ENCODE peak calls at places on chromosomes 16 and 17, in four cellular contexts. One of them, this sample, is unnamed. For H3K27me3, the result is how much of the 10 kb centered on the place peaks cover.

GRCh38 chr17:28937044-28937729 is 14.1 kb downstream of the PHF12 start:
- DNase-seq in pancreas: no peak
- DNase-seq in colonic mucosa: peak
- DNase-seq in CD4-positive, alpha-beta memory T cell: no peak
- DNase-seq in this sample: no peak

GRCh38 chr16:17334096-17334495 is 136.7 kb downstream of the XYLT1 start:
- DNase-seq in pancreas: no peak
- DNase-seq in colonic mucosa: no peak
- DNase-seq in CD4-positive, alpha-beta memory T cell: no peak
- DNase-seq in this sample: peak

GRCh38 chr16:86068722-86069121 is 169.8 kb downstream of the IRF8 start:
- DNase-seq in pancreas: no peak
- DNase-seq in colonic mucosa: no peak
- DNase-seq in CD4-positive, alpha-beta memory T cell: no peak
- DNase-seq in this sample: no peak

GRCh38 chr17:2697611-2698162 is 13.9 kb downstream of the CLUH start:
- DNase-seq in pancreas: no peak
- DNase-seq in colonic mucosa: no peak
- DNase-seq in CD4-positive, alpha-beta memory T cell: no peak
- DNase-seq in this sample: peak

GRCh38 chr16:89484923-89485679 is 5.3 kb downstream of the ANKRD11 start:
- DNase-seq in pancreas: no peak
- DNase-seq in colonic mucosa: no peak
- DNase-seq in CD4-positive, alpha-beta memory T cell: no peak
- DNase-seq in this sample: no peak

GRCh38 chr16:22239131-22239805 is 33.2 kb downstream of the EEF2K start:
- DNase-seq in pancreas: no peak
- DNase-seq in colonic mucosa: no peak
- DNase-seq in CD4-positive, alpha-beta memory T cell: no peak
- DNase-seq in this sample: no peak

GRCh38 chr17:7403043-7403901 is 625 bp downstream of the TMEM256 start:
- DNase-seq in pancreas: peak
- DNase-seq in colonic mucosa: peak
- DNase-seq in CD4-positive, alpha-beta memory T cell: no peak
- DNase-seq in this sample: peak

GRCh38 chr16:73878616-73879015 is 418.0 kb upstream of the PSMD7 start:
- DNase-seq in pancreas: no peak
- DNase-seq in colonic mucosa: no peak
- DNase-seq in CD4-positive, alpha-beta memory T cell: no peak
- DNase-seq in this sample: no peak

GRCh38 chr17:69972251-69972650 is 102.8 kb upstream of the KCNJ16 start:
- DNase-seq in pancreas: no peak
- DNase-seq in colonic mucosa: no peak
- DNase-seq in CD4-positive, alpha-beta memory T cell: no peak
- DNase-seq in this sample: no peak

GRCh38 chr17:1095853-1096675 is 83.7 kb downstream of the ABR start:
- DNase-seq in pancreas: no peak
- DNase-seq in colonic mucosa: no peak
- DNase-seq in CD4-positive, alpha-beta memory T cell: no peak
- DNase-seq in this sample: no peak

GRCh38 chr17:37651846-37652245 is 8.6 kb upstream of the DDX52 start:
- DNase-seq in pancreas: no peak
- DNase-seq in colonic mucosa: no peak
- DNase-seq in CD4-positive, alpha-beta memory T cell: no peak
- DNase-seq in this sample: no peak

GRCh38 chr16:15650698-15651161 is 685 bp downstream of the NDE1 start:
- DNase-seq in pancreas: no peak
- DNase-seq in colonic mucosa: peak
- DNase-seq in CD4-positive, alpha-beta memory T cell: peak
- DNase-seq in this sample: peak

GRCh38 chr17:29712677-29713076 is 90.0 kb upstream of the CORO6 start:
- DNase-seq in pancreas: no peak
- DNase-seq in colonic mucosa: no peak
- DNase-seq in CD4-positive, alpha-beta memory T cell: no peak
- DNase-seq in this sample: no peak

GRCh38 chr16:19127674-19128131 is 13.9 kb downstream of the ITPRIPL2 start:
- DNase-seq in pancreas: no peak
- DNase-seq in colonic mucosa: no peak
- DNase-seq in CD4-positive, alpha-beta memory T cell: no peak
- DNase-seq in this sample: no peak

GRCh38 chr17:40551874-40552768 is 13.2 kb downstream of the CCR7 start:
- DNase-seq in pancreas: no peak
- DNase-seq in colonic mucosa: peak
- DNase-seq in CD4-positive, alpha-beta memory T cell: no peak
- DNase-seq in this sample: peak

GRCh38 chr16:84055366-84055765 is 12.8 kb upstream of the SLC38A8 start:
- DNase-seq in pancreas: peak
- DNase-seq in colonic mucosa: no peak
- DNase-seq in CD4-positive, alpha-beta memory T cell: no peak
- DNase-seq in this sample: no peak

GRCh38 chr17:2954898-2955445 is 108.4 kb downstream of the OR1D5 start:
- DNase-seq in pancreas: no peak
- DNase-seq in colonic mucosa: no peak
- DNase-seq in CD4-positive, alpha-beta memory T cell: no peak
- DNase-seq in this sample: no peak

GRCh38 chr17:46841561-46842379 is 9.6 kb upstream of the WNT9B start:
- DNase-seq in pancreas: peak
- DNase-seq in colonic mucosa: no peak
- DNase-seq in CD4-positive, alpha-beta memory T cell: no peak
- DNase-seq in this sample: no peak

GRCh38 chr17:205817-206216 is 24.4 kb upstream of the DOC2B start:
- DNase-seq in pancreas: no peak
- DNase-seq in colonic mucosa: no peak
- DNase-seq in CD4-positive, alpha-beta memory T cell: no peak
- DNase-seq in this sample: no peak

GRCh38 chr17:50346313-50347086 is 574 bp downstream of the XYLT2 start:
- DNase-seq in pancreas: peak
- DNase-seq in colonic mucosa: peak
- DNase-seq in CD4-positive, alpha-beta memory T cell: no peak
- DNase-seq in this sample: no peak

GRCh38 chr16:66553223-66553622 is 847 bp downstream of the CKLF start:
- DNase-seq in pancreas: no peak
- DNase-seq in colonic mucosa: peak
- DNase-seq in CD4-positive, alpha-beta memory T cell: no peak
- DNase-seq in this sample: no peak

GRCh38 chr17:76240461-76241204 is at the start of gene RNF157:
- DNase-seq in pancreas: peak
- DNase-seq in colonic mucosa: peak
- DNase-seq in CD4-positive, alpha-beta memory T cell: peak
- DNase-seq in this sample: no peak

GRCh38 chr17:68809148-68809547 is 146.0 kb downstream of the ABCA8 start:
- DNase-seq in pancreas: no peak
- DNase-seq in colonic mucosa: no peak
- DNase-seq in CD4-positive, alpha-beta memory T cell: no peak
- DNase-seq in this sample: no peak

GRCh38 chr16:71479420-71479819 is 9.7 kb downstream of the ZNF19 start:
- DNase-seq in pancreas: no peak
- DNase-seq in colonic mucosa: no peak
- DNase-seq in CD4-positive, alpha-beta memory T cell: no peak
- DNase-seq in this sample: no peak

GRCh38 chr16:77556203-77556602 is 121.4 kb upstream of the ADAMTS18 start:
- DNase-seq in pancreas: no peak
- DNase-seq in colonic mucosa: no peak
- DNase-seq in CD4-positive, alpha-beta memory T cell: no peak
- DNase-seq in this sample: no peak

GRCh38 chr17:9475259-9475658 is 100.4 kb downstream of the STX8 start:
- DNase-seq in pancreas: no peak
- DNase-seq in colonic mucosa: no peak
- DNase-seq in CD4-positive, alpha-beta memory T cell: no peak
- DNase-seq in this sample: no peak

GRCh38 chr16:60776311-60776710 is 1259.9 kb downstream of the CDH8 start:
- DNase-seq in pancreas: no peak
- DNase-seq in colonic mucosa: no peak
- DNase-seq in CD4-positive, alpha-beta memory T cell: no peak
- DNase-seq in this sample: no peak

GRCh38 chr17:3400008-3400407 is 1.8 kb upstream of the OR1E1 start:
- DNase-seq in pancreas: no peak
- DNase-seq in colonic mucosa: no peak
- DNase-seq in CD4-positive, alpha-beta memory T cell: no peak
- DNase-seq in this sample: no peak

GRCh38 chr16:78102865-78103264 is 3.4 kb downstream of the WWOX start:
- DNase-seq in pancreas: no peak
- DNase-seq in colonic mucosa: no peak
- DNase-seq in CD4-positive, alpha-beta memory T cell: no peak
- DNase-seq in this sample: no peak

GRCh38 chr16:79287424-79287917 is 313.1 kb downstream of the MAF start:
- DNase-seq in pancreas: no peak
- DNase-seq in colonic mucosa: no peak
- DNase-seq in CD4-positive, alpha-beta memory T cell: no peak
- DNase-seq in this sample: no peak

GRCh38 chr17:48555616-48556533 is 11.0 kb upstream of the HOXB2 start:
- DNase-seq in pancreas: no peak
- DNase-seq in colonic mucosa: no peak
- DNase-seq in CD4-positive, alpha-beta memory T cell: no peak
- DNase-seq in this sample: no peak
- H3K4me3 ChIP-seq in pancreas: no peak
- H3K4me3 ChIP-seq in colonic mucosa: peak
- H3K4me3 ChIP-seq in CD4-positive, alpha-beta memory T cell: no peak
- H3K4me3 ChIP-seq in this sample: peak

GRCh38 chr17:17115620-17116019 is 73.4 kb downstream of the MPRIP start:
- DNase-seq in pancreas: no peak
- DNase-seq in colonic mucosa: no peak
- DNase-seq in CD4-positive, alpha-beta memory T cell: no peak
- DNase-seq in this sample: no peak
- H3K27ac ChIP-seq in pancreas: no peak
- H3K27ac ChIP-seq in colonic mucosa: no peak
- H3K27ac ChIP-seq in CD4-positive, alpha-beta memory T cell: no peak
- H3K27ac ChIP-seq in this sample: peak

DNA sequence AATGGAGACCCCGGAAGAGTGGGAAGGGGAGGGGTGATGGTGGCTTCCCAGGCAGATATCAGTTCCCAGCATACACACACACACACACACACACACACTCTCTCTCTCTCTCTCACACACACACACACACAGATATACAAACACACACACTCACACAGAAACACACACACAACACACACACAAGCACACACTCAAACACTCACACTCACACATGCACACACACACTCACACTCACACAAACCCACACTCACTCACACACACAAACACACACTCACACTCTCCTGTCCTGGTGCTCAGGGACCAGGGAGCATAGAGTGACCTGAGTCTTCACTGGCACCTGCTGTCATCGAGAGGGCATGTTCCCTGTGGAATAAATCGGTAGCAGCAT is 5.6 kb downstream of the CA4 start:
- DNase-seq in pancreas: no peak
- DNase-seq in colonic mucosa: no peak
- DNase-seq in CD4-positive, alpha-beta memory T cell: no peak
- DNase-seq in this sample: no peak
- H3K27me3 ChIP-seq in pancreas: under half
- H3K27me3 ChIP-seq in colonic mucosa: under half
- H3K27me3 ChIP-seq in CD4-positive, alpha-beta memory T cell: under half
- H3K27me3 ChIP-seq in this sample: under half

DNA sequence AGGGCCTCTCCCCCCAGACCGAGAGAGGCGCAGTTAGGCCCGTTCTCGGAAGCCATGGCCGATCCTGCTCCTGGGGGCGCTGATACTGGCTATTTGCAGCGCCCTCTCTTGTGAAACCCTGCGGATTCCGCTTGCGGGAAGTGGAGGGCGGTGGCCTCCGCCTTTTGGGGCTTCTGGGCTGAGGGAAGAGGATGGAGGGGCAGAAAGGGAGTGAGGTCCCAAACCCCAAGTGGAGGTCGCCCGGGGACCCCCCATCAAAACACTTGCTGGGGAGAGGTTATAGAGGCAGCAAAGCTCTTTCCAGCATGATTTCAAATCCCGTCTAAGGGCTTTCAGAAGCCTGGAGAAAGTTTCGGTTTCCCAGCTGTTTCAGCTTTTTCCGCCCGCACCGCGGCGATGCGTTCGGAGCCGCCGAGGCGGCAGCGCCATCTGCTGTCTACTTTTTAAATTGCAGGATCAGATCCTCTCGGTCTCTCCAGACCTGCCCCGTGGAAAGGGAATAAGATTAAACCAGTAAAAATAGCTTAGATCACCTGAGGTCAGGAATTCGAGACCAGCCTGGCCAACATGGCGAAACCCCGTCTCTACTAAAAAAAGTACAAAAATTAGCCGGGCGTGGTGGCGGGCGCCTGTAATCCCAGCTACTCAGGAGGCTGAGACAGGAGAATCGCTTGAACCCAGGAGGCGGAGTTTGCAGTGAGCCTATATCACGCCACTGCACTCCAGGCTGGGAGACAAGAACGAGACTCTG is 15.8 kb downstream of the SNX20 start:
- DNase-seq in pancreas: peak
- DNase-seq in colonic mucosa: peak
- DNase-seq in CD4-positive, alpha-beta memory T cell: peak
- DNase-seq in this sample: peak
- H3K4me3 ChIP-seq in pancreas: peak
- H3K4me3 ChIP-seq in colonic mucosa: peak
- H3K4me3 ChIP-seq in CD4-positive, alpha-beta memory T cell: peak
- H3K4me3 ChIP-seq in this sample: peak